ENCODE peak calls at places on chromosome 19, in seven cellular contexts. A is HCT116, I is kidney epithelial cell, Z is cardiac fibroblast, J is AG09309, P is fibroblast of the aortic adventitia, O is astrocyte. S is an unnamed sample.

GRCh38 chr19:9848060-9848459 is 12.9 kb downstream of the PIN1 start:
- DNase-seq in O (no peak), J (no peak), Z (no peak), I (no peak), A (no peak), P (no peak), S (no peak)

GRCh38 chr19:13155472-13156284 is 5.5 kb downstream of the IER2 start:
- DNase-seq in Z (peak; percentile 85), I (no peak), A (no peak), J (no peak), P (peak; percentile 78), O (peak; percentile 70), S (peak; percentile 71)

GRCh38 chr19:12984143-12984627 is 11.1 kb upstream of the NFIX start:
- DNase-seq in I (no peak), J (no peak), A (no peak), Z (peak; percentile 29), P (peak; percentile 42), O (peak; percentile 44), S (no peak)

GRCh38 chr19:2982983-2983350 is 5.6 kb downstream of the TLE6 start:
- DNase-seq in Z (peak; percentile 80), P (peak; percentile 96), O (peak; percentile 76), A (no peak), J (no peak), I (no peak), S (peak; percentile 47)

GRCh38 chr19:55698256-55698655 is 23.2 kb downstream of the EPN1 start:
- DNase-seq in Z (no peak), I (no peak), J (no peak), P (no peak), A (no peak), O (no peak), S (no peak)

GRCh38 chr19:1672038-1672768 is 19.8 kb upstream of the TCF3 start:
- DNase-seq in Z (peak; percentile 42), J (no peak), I (no peak), A (no peak), P (peak; percentile 23), O (no peak), S (peak; percentile 5)

GRCh38 chr19:2949939-2950285 is 5.1 kb upstream of the ZNF77 start:
- DNase-seq in I (no peak), Z (no peak), O (peak; percentile 48), P (peak; percentile 64), A (no peak), J (no peak), S (no peak)

GRCh38 chr19:49497047-49497789 is 984 bp downstream of the RPS11 start:
- DNase-seq in Z (peak; percentile 70), J (no peak), P (peak; percentile 60), O (no peak), I (no peak), A (no peak), S (peak; percentile 43)

GRCh38 chr19:52638601-52639000 is 446 bp upstream of the ZNF83 start:
- DNase-seq in I (no peak), O (peak; percentile 64), P (no peak), A (no peak), J (no peak), Z (no peak), S (no peak)

GRCh38 chr19:31570718-31571117 is 221.5 kb upstream of the TSHZ3 start:
- DNase-seq in A (no peak), Z (no peak), O (no peak), J (no peak), P (no peak), I (no peak), S (no peak)

GRCh38 chr19:10620786-10621185 is 4.6 kb upstream of the SLC44A2 start:
- DNase-seq in P (no peak), O (no peak), J (no peak), A (no peak), I (no peak), Z (no peak), S (no peak)

GRCh38 chr19:29431332-29431731 is 94.5 kb upstream of the VSTM2B start:
- DNase-seq in J (no peak), Z (no peak), O (no peak), P (no peak), A (no peak), I (no peak), S (no peak)

GRCh38 chr19:18317998-18318800 is 4.7 kb downstream of the LSM4 start:
- DNase-seq in I (no peak), O (no peak), J (no peak), P (no peak), A (no peak), Z (no peak), S (no peak)

GRCh38 chr19:12647490-12648071 is 19.0 kb downstream of the MAN2B1 start:
- DNase-seq in Z (peak; percentile 47), I (no peak), A (no peak), O (no peak), P (no peak), J (no peak), S (no peak)

GRCh38 chr19:35975608-35976214 is 19.3 kb upstream of the SDHAF1 start:
- DNase-seq in P (peak; percentile 27), I (no peak), J (no peak), Z (peak; percentile 33), A (no peak), O (peak; percentile 16), S (no peak)

GRCh38 chr19:45556835-45557234 is 27.8 kb downstream of the OPA3 start:
- DNase-seq in J (no peak), I (no peak), A (no peak), P (no peak), Z (no peak), O (no peak), S (no peak)

GRCh38 chr19:13082192-13083007 is 20.3 kb downstream of the LYL1 start:
- DNase-seq in O (peak; percentile 40), Z (peak; percentile 32), I (no peak), A (no peak), J (no peak), P (peak; percentile 63), S (no peak)

GRCh38 chr19:347946-348861 is 3.6 kb upstream of the MIER2 start:
- DNase-seq in I (peak; percentile 32), J (no peak), Z (no peak), O (no peak), P (no peak), A (no peak), S (no peak)

GRCh38 chr19:10333758-10334339 is 520 bp upstream of the RAVER1 start:
- DNase-seq in I (no peak), O (peak; percentile 1), J (no peak), P (peak; percentile 4), Z (no peak), A (no peak), S (peak; percentile 11)

GRCh38 chr19:7534531-7534980 is 961 bp upstream of the PNPLA6 start:
- DNase-seq in P (peak; percentile 82), A (no peak), I (no peak), J (peak; percentile 64), O (peak; percentile 83), Z (peak; percentile 60), S (peak; percentile 89)
- TF ChIP-seq CTCF in P (no peak), A (peak; percentile 12), I (peak; percentile 29), J (peak; percentile 48), O (peak; percentile 14), Z (no peak), S (peak; percentile 49)

GRCh38 chr19:54390942-54391577 is 24.2 kb upstream of the TTYH1 start:
- DNase-seq in O (peak; percentile 31), A (peak; percentile 68), P (peak; percentile 69), J (peak; percentile 25), I (peak; percentile 23), Z (peak; percentile 73), S (peak; percentile 26)

GRCh38 chr19:54389556-54389955 is 24.8 kb upstream of the LAIR1 start:
- DNase-seq in I (no peak), J (no peak), O (no peak), Z (no peak), P (no peak), A (no peak), S (no peak)

GRCh38 chr19:54392078-54392477 is 23.2 kb upstream of the TTYH1 start:
- DNase-seq in A (no peak), J (no peak), I (no peak), P (no peak), Z (no peak), O (no peak), S (no peak)

GRCh38 chr19:54393381-54393780 is 21.9 kb upstream of the TTYH1 start:
- DNase-seq in Z (peak; percentile 14), I (no peak), P (peak; percentile 27), J (no peak), O (no peak), A (no peak), S (no peak)

GRCh38 chr19:54391589-54392061 is 23.6 kb upstream of the TTYH1 start:
- DNase-seq in A (no peak), P (no peak), J (no peak), I (no peak), Z (no peak), O (no peak), S (no peak)
- TF ChIP-seq CTCF in A (peak; percentile 54), P (no peak), J (no peak), I (no peak), Z (peak; percentile 12), O (no peak), S (no peak)

DNA sequence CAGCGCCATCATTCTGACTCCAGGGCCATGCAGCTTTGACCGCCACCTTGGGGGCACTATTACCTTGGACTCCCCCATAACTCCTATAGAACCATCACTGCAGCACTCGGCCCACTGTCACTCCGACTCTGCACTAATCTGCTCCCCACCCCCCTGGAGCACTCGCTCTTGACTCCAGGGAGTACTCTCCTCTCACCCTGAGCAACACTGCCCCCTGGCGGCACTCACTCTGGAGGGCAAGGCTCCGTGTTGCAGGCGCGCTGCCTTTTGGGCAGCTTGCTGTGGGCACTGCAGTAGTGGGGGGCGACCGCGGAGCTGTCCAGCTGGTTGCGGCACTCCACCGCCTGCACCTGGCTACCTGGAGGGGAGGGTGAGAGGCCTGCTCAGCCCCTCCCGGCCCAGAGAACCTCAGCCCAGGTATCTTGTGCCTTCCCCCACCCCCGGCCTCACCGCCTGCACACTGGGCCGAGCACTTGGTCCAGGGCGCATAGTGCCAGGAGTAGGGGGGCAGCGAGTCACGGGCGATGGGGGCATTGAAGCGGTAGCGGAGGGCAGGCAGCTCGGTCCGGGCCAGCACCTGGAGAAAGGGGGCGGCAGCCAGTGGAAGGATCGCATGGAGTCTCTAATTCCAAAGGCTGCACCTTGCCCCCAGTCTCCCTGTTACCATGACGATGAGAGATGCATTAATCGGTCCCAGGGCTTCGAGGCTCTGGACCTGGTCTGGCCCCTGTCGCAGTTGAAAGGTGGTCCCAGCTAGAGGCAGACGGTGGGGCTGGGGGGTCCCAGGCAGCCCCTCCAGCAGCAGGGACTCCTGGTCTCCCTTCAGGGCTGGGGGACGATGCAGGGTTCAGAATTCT is 8.9 kb upstream of the MYO1F start:
- DNase-seq in I (no peak), A (peak; percentile 49), J (no peak), Z (peak; percentile 44), P (no peak), O (peak; percentile 20), S (no peak)
- TF ChIP-seq CTCF in I (peak; percentile 49), A (peak; percentile 83), J (peak; percentile 57), Z (peak; percentile 69), P (peak; percentile 65), O (no peak), S (peak; percentile 85)

DNA sequence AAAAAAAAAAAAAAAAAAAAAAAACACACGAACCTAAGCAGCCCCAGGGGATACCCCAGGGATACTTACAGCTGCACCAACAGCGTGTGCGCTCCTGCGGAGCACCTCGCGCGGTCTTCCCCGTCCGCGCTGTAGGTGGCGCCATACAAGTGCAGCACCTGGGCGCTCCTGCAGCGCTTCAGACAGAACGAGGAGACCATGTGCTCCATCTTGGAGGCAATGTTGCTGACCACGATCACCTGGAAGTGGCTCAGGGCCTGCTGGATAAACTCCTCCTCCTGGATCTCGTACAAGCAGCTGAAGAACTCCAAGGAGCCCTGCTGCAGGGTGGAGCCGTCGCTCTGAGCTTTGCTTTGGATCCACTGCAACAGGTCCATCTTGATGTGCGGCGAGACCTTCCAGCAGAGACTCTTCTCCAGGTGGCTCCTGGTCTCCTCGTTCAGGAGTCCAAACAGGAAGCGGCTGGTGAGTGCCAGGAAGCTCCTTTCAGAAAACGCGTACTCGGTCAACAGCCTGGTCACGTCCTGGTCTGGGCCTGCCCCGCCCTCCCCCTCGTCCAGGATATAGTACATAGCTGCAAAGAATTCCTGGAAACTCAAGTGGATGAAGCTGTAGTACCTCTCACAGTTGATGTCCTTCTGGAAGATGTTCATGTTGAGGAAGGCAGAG is 14.5 kb downstream of the NLRP12 start:
- DNase-seq in O (no peak), Z (no peak), J (no peak), A (no peak), P (no peak), I (no peak), S (no peak)
- TF ChIP-seq CTCF in O (peak; percentile 3), Z (peak; percentile 30), J (peak; percentile 22), A (peak; percentile 63), P (peak; percentile 25), I (peak; percentile 6), S (peak; percentile 60)